ENCODE peak calls at places on chromosomes 1 and 21, in eight cellular contexts. S is GM20000; T is foreskin fibroblast; O is HEK293T; J is natural killer cell treated with Interleukin-12 subunit alpha and Interleukin-12 subunit beta and Interleukin-15 and Interleukin-18, amount 100 ng/mL, for 72 hours; A is bronchial epithelial cell; H is stimulated activated CD8-positive, alpha-beta memory T cell treated with anti-CD3 and anti-CD28 coated beads, Interleukin-15, amount 100 ng/mL, for 48 hours; Q is neural crest cell. L is an unnamed sample.

GRCh38 chr1:95635820-95636219 is 401.8 kb downstream of the RWDD3 start:
- DNase-seq in S (no peak), A (no peak), H (no peak), J (no peak), O (no peak), Q (no peak), T (no peak), L (no peak)

GRCh38 chr1:109566982-109567381 is 18.6 kb downstream of the GNAI3 start:
- DNase-seq in Q (no peak), O (no peak), T (no peak), A (no peak), J (no peak), H (no peak), S (no peak), L (no peak)

GRCh38 chr1:4219111-4219510 is 319.0 kb upstream of the C1orf174 start:
- DNase-seq in O (no peak), Q (no peak), A (no peak), J (no peak), S (no peak), H (no peak), T (no peak), L (no peak)

GRCh38 chr1:14605945-14606344 is 7.5 kb downstream of the KAZN start:
- DNase-seq in Q (no peak), O (no peak), A (no peak), J (no peak), S (no peak), H (no peak), T (no peak), L (no peak)

GRCh38 chr1:24555591-24556413 is at the start of gene NCMAP:
- DNase-seq in J (no peak), H (peak), Q (no peak), O (no peak), S (no peak), T (no peak), A (no peak), L (peak)

GRCh38 chr1:158719664-158720063 is 856 bp downstream of the OR6K3 start:
- DNase-seq in Q (no peak), H (no peak), O (no peak), T (no peak), J (no peak), S (no peak), A (no peak), L (no peak)

GRCh38 chr21:36980280-36981048 is 14.0 kb upstream of the HLCS start:
- DNase-seq in H (no peak), O (no peak), T (no peak), A (no peak), J (no peak), S (no peak), Q (no peak), L (no peak)

GRCh38 chr1:155466996-155467395 is 95.6 kb downstream of the ASH1L start:
- DNase-seq in A (peak), T (peak), J (no peak), Q (no peak), S (no peak), H (no peak), O (no peak), L (no peak)

GRCh38 chr1:20640183-20640597 is 6.9 kb downstream of the PINK1 start:
- DNase-seq in J (peak), A (peak), S (peak), T (no peak), H (peak), Q (peak), O (peak), L (peak)

GRCh38 chr1:97334454-97334853 is 586.4 kb downstream of the DPYD start:
- DNase-seq in T (peak), Q (no peak), A (no peak), O (no peak), S (no peak), H (no peak), J (no peak), L (no peak)

GRCh38 chr1:199759268-199759724 is 268.2 kb upstream of the NR5A2 start:
- DNase-seq in Q (no peak), S (no peak), A (peak), H (no peak), O (no peak), J (no peak), T (peak), L (no peak)

GRCh38 chr1:208668991-208669390 is 424.8 kb upstream of the PLXNA2 start:
- DNase-seq in S (no peak), A (peak), O (no peak), H (no peak), T (no peak), J (no peak), Q (no peak), L (no peak)

GRCh38 chr21:32046191-32046590 is 173.4 kb downstream of the HUNK start:
- DNase-seq in J (no peak), O (no peak), H (no peak), A (no peak), Q (no peak), S (no peak), T (no peak), L (no peak)

GRCh38 chr1:50023292-50024159 is at the start of gene AGBL4:
- DNase-seq in S (no peak), A (peak), Q (no peak), T (peak), O (peak), J (no peak), H (no peak), L (no peak)

GRCh38 chr21:38993561-38993960 is 187.8 kb downstream of the ETS2 start:
- DNase-seq in J (peak), S (no peak), H (no peak), T (peak), Q (no peak), O (no peak), A (peak), L (no peak)

GRCh38 chr1:151457911-151458882 is 1.1 kb downstream of the POGZ start:
- DNase-seq in J (peak), A (peak), T (peak), O (peak), S (peak), Q (peak), H (peak), L (peak)

GRCh38 chr21:43728467-43729390 is 9.8 kb downstream of the PDXK start:
- DNase-seq in Q (peak), O (peak), T (peak), A (peak), S (peak), J (peak), H (peak), L (peak)

GRCh38 chr1:36251794-36252481 is 27.7 kb downstream of the THRAP3 start:
- DNase-seq in Q (no peak), T (no peak), O (no peak), A (peak), J (no peak), S (no peak), H (no peak), L (no peak)

GRCh38 chr1:196377811-196378210 is 230.4 kb downstream of the KCNT2 start:
- DNase-seq in J (no peak), S (no peak), Q (no peak), H (no peak), A (no peak), T (no peak), O (no peak), L (no peak)

GRCh38 chr1:226670062-226670461 is 69.0 kb downstream of the ITPKB start:
- DNase-seq in A (no peak), H (no peak), T (no peak), S (no peak), J (no peak), O (no peak), Q (no peak), L (no peak)

GRCh38 chr1:177937931-177938330 is 31.9 kb downstream of the SEC16B start:
- DNase-seq in H (no peak), J (no peak), A (peak), Q (no peak), O (no peak), T (peak), S (no peak), L (no peak)

GRCh38 chr1:211548321-211549091 is 30.5 kb downstream of the SLC30A1 start:
- DNase-seq in J (peak), H (peak), S (peak), Q (no peak), O (peak), T (no peak), A (peak), L (no peak)

GRCh38 chr1:100713636-100714035 is 5.9 kb upstream of the VCAM1 start:
- DNase-seq in S (no peak), T (peak), H (no peak), Q (no peak), O (no peak), A (peak), J (no peak), L (no peak)

GRCh38 chr1:26388791-26389445 is 16.4 kb upstream of the ZNF683 start:
- DNase-seq in J (no peak), O (no peak), A (peak), Q (no peak), S (no peak), H (no peak), T (no peak), L (no peak)

L was measured in effector CD4-positive, alpha-beta T cell.